ENCODE peak calls at places on chromosomes 2 and 18, in five cellular contexts. One of them, this sample, is unnamed.

GRCh38 chr2:128262315-128263253 is 56.1 kb downstream of the HS6ST1 start:
- DNase-seq in body of pancreas: no peak
- DNase-seq in fibroblast of pulmonary artery: no peak
- DNase-seq in hepatocyte: no peak
- DNase-seq in ovary: no peak
- DNase-seq in this sample: no peak

GRCh38 chr2:120530781-120531180 is 184.8 kb downstream of the INHBB start:
- DNase-seq in body of pancreas: no peak
- DNase-seq in fibroblast of pulmonary artery: no peak
- DNase-seq in hepatocyte: no peak
- DNase-seq in ovary: no peak
- DNase-seq in this sample: no peak

GRCh38 chr2:158936978-158937377 is 31.5 kb upstream of the TANC1 start:
- DNase-seq in body of pancreas: no peak
- DNase-seq in fibroblast of pulmonary artery: peak
- DNase-seq in hepatocyte: peak
- DNase-seq in ovary: no peak
- DNase-seq in this sample: peak

GRCh38 chr18:49321800-49322461 is 138.5 kb downstream of the DYM start:
- DNase-seq in body of pancreas: no peak
- DNase-seq in fibroblast of pulmonary artery: peak
- DNase-seq in hepatocyte: no peak
- DNase-seq in ovary: no peak
- DNase-seq in this sample: peak

GRCh38 chr2:25314514-25315315 is 27.0 kb downstream of the DNMT3A start:
- DNase-seq in body of pancreas: peak
- DNase-seq in fibroblast of pulmonary artery: peak
- DNase-seq in hepatocyte: peak
- DNase-seq in ovary: peak
- DNase-seq in this sample: no peak

GRCh38 chr2:48600204-48600813 is 17.3 kb upstream of the GTF2A1L start:
- DNase-seq in body of pancreas: no peak
- DNase-seq in fibroblast of pulmonary artery: peak
- DNase-seq in hepatocyte: peak
- DNase-seq in ovary: no peak
- DNase-seq in this sample: peak

GRCh38 chr2:216115224-216115582 is 6.1 kb downstream of the XRCC5 start:
- DNase-seq in body of pancreas: no peak
- DNase-seq in fibroblast of pulmonary artery: peak
- DNase-seq in hepatocyte: no peak
- DNase-seq in ovary: no peak
- DNase-seq in this sample: no peak

GRCh38 chr18:55265130-55265675 is 305.9 kb upstream of the CCDC68 start:
- DNase-seq in body of pancreas: no peak
- DNase-seq in fibroblast of pulmonary artery: peak
- DNase-seq in hepatocyte: no peak
- DNase-seq in ovary: no peak
- DNase-seq in this sample: no peak

GRCh38 chr2:160994141-160995002 is 165.9 kb upstream of the TANK start:
- DNase-seq in body of pancreas: peak
- DNase-seq in fibroblast of pulmonary artery: peak
- DNase-seq in hepatocyte: peak
- DNase-seq in ovary: peak
- DNase-seq in this sample: peak

GRCh38 chr2:216486708-216487107 is 11.9 kb upstream of the RPL37A start:
- DNase-seq in body of pancreas: no peak
- DNase-seq in fibroblast of pulmonary artery: peak
- DNase-seq in hepatocyte: no peak
- DNase-seq in ovary: no peak
- DNase-seq in this sample: no peak

GRCh38 chr18:77131652-77132368 is 773 bp downstream of the MBP start:
- DNase-seq in body of pancreas: peak
- DNase-seq in fibroblast of pulmonary artery: peak
- DNase-seq in hepatocyte: peak
- DNase-seq in ovary: peak
- DNase-seq in this sample: no peak

GRCh38 chr2:112674229-112674628 is 28.5 kb downstream of the SLC20A1 start:
- DNase-seq in body of pancreas: peak
- DNase-seq in fibroblast of pulmonary artery: peak
- DNase-seq in hepatocyte: no peak
- DNase-seq in ovary: no peak
- DNase-seq in this sample: peak

GRCh38 chr2:21263622-21264021 is 139.9 kb downstream of the TDRD15 start:
- DNase-seq in body of pancreas: no peak
- DNase-seq in fibroblast of pulmonary artery: no peak
- DNase-seq in hepatocyte: no peak
- DNase-seq in ovary: no peak
- DNase-seq in this sample: no peak

GRCh38 chr2:229856416-229856815 is 65.4 kb downstream of the TRIP12 start:
- DNase-seq in body of pancreas: no peak
- DNase-seq in fibroblast of pulmonary artery: no peak
- DNase-seq in hepatocyte: no peak
- DNase-seq in ovary: no peak
- DNase-seq in this sample: no peak

GRCh38 chr2:98374286-98374685 is 28.0 kb downstream of the CNGA3 start:
- DNase-seq in body of pancreas: no peak
- DNase-seq in fibroblast of pulmonary artery: no peak
- DNase-seq in hepatocyte: no peak
- DNase-seq in ovary: no peak
- DNase-seq in this sample: no peak

DNA sequence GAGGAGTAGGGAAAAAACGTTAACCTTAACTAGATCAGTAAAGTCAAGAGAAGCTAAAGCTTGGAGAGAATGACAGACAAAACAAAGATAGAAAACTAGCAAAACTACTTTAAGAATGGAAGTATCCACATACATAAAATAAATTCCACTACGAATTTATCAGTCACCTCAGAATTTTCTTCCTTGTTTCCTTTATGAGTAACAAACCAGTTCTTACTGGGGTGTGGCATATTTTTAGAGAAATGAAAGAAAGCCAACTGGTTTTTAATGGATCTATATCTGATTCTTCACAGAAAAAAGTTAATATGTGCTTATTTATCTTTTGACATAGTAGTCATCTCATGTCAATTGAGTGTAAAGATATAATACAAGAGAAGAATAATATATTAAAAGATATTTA is 2033.7 kb upstream of the CELF4 start:
- DNase-seq in body of pancreas: no peak
- DNase-seq in fibroblast of pulmonary artery: no peak
- DNase-seq in hepatocyte: no peak
- DNase-seq in ovary: no peak
- DNase-seq in this sample: no peak
- TF ChIP-seq CTCF in body of pancreas: no peak
- TF ChIP-seq CTCF in fibroblast of pulmonary artery: no peak
- TF ChIP-seq CTCF in hepatocyte: no peak
- TF ChIP-seq CTCF in ovary: no peak
- TF ChIP-seq CTCF in this sample: no peak

GRCh38 chr2:172447811-172448493 is 20.6 kb downstream of the ITGA6 start:
- DNase-seq in body of pancreas: no peak
- DNase-seq in fibroblast of pulmonary artery: no peak
- DNase-seq in hepatocyte: no peak
- DNase-seq in ovary: no peak
- DNase-seq in this sample: no peak
- H3K4me3 ChIP-seq in body of pancreas: no peak
- H3K4me3 ChIP-seq in fibroblast of pulmonary artery: no peak
- H3K4me3 ChIP-seq in hepatocyte: no peak
- H3K4me3 ChIP-seq in ovary: no peak
- H3K4me3 ChIP-seq in this sample: no peak

GRCh38 chr18:669077-669476 is 11.6 kb downstream of the TYMS start:
- DNase-seq in body of pancreas: no peak
- DNase-seq in fibroblast of pulmonary artery: no peak
- DNase-seq in hepatocyte: no peak
- DNase-seq in ovary: no peak
- DNase-seq in this sample: no peak

GRCh38 chr18:666628-667027 is 9.2 kb downstream of the TYMS start:
- DNase-seq in body of pancreas: no peak
- DNase-seq in fibroblast of pulmonary artery: no peak
- DNase-seq in hepatocyte: no peak
- DNase-seq in ovary: no peak
- DNase-seq in this sample: no peak

GRCh38 chr18:662197-662596 is 4.7 kb downstream of the TYMS start:
- DNase-seq in body of pancreas: no peak
- DNase-seq in fibroblast of pulmonary artery: no peak
- DNase-seq in hepatocyte: no peak
- DNase-seq in ovary: no peak
- DNase-seq in this sample: no peak

GRCh38 chr18:668263-668662 is 10.8 kb downstream of the TYMS start:
- DNase-seq in body of pancreas: no peak
- DNase-seq in fibroblast of pulmonary artery: no peak
- DNase-seq in hepatocyte: no peak
- DNase-seq in ovary: no peak
- DNase-seq in this sample: no peak

GRCh38 chr18:666177-666576 is 8.7 kb downstream of the TYMS start:
- DNase-seq in body of pancreas: no peak
- DNase-seq in fibroblast of pulmonary artery: no peak
- DNase-seq in hepatocyte: no peak
- DNase-seq in ovary: no peak
- DNase-seq in this sample: no peak
- TF ChIP-seq CTCF in body of pancreas: no peak
- TF ChIP-seq CTCF in fibroblast of pulmonary artery: peak
- TF ChIP-seq CTCF in hepatocyte: peak
- TF ChIP-seq CTCF in ovary: no peak
- TF ChIP-seq CTCF in this sample: peak

GRCh38 chr2:197148401-197148800 is 162.2 kb downstream of the ANKRD44 start:
- DNase-seq in body of pancreas: no peak
- DNase-seq in fibroblast of pulmonary artery: no peak
- DNase-seq in hepatocyte: no peak
- DNase-seq in ovary: no peak
- DNase-seq in this sample: no peak
- H3K4me3 ChIP-seq in body of pancreas: no peak
- H3K4me3 ChIP-seq in fibroblast of pulmonary artery: no peak
- H3K4me3 ChIP-seq in hepatocyte: no peak
- H3K4me3 ChIP-seq in ovary: no peak
- H3K4me3 ChIP-seq in this sample: no peak

DNA sequence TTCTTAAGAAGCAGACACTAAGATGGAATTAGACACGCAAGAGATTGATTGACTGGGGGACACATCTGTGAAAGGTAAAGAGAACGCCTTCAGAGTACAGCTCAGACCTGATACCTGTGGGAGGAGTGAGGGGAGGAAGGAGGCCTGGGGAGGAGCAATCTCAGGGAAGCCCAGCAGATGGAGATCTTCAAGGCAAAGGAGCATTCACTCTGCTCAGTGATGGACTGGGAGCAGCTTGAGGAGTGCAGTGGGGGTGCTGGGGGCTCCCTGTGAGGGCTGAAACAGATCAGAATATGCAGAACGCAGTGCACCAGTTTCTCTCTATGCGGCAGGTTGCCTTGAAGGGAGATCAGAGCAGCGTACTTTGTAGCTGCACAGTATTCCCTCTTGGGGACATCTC is 103.7 kb upstream of the ATP8B1 start:
- DNase-seq in body of pancreas: no peak
- DNase-seq in fibroblast of pulmonary artery: no peak
- DNase-seq in hepatocyte: no peak
- DNase-seq in ovary: no peak
- DNase-seq in this sample: no peak
- TF ChIP-seq CTCF in body of pancreas: no peak
- TF ChIP-seq CTCF in fibroblast of pulmonary artery: peak
- TF ChIP-seq CTCF in hepatocyte: no peak
- TF ChIP-seq CTCF in ovary: no peak
- TF ChIP-seq CTCF in this sample: peak

GRCh38 chr2:86703704-86704370 is 16.3 kb upstream of the RMND5A start:
- DNase-seq in body of pancreas: peak
- DNase-seq in fibroblast of pulmonary artery: peak
- DNase-seq in hepatocyte: peak
- DNase-seq in ovary: peak
- DNase-seq in this sample: peak

GRCh38 chr2:86706935-86707334 is 13.2 kb upstream of the RMND5A start:
- DNase-seq in body of pancreas: no peak
- DNase-seq in fibroblast of pulmonary artery: no peak
- DNase-seq in hepatocyte: no peak
- DNase-seq in ovary: no peak
- DNase-seq in this sample: no peak

GRCh38 chr2:86706220-86706619 is 13.9 kb upstream of the RMND5A start:
- DNase-seq in body of pancreas: no peak
- DNase-seq in fibroblast of pulmonary artery: no peak
- DNase-seq in hepatocyte: no peak
- DNase-seq in ovary: no peak
- DNase-seq in this sample: no peak

GRCh38 chr2:86700705-86701104 is 19.4 kb upstream of the RMND5A start:
- DNase-seq in body of pancreas: no peak
- DNase-seq in fibroblast of pulmonary artery: no peak
- DNase-seq in hepatocyte: no peak
- DNase-seq in ovary: no peak
- DNase-seq in this sample: peak

DNA sequence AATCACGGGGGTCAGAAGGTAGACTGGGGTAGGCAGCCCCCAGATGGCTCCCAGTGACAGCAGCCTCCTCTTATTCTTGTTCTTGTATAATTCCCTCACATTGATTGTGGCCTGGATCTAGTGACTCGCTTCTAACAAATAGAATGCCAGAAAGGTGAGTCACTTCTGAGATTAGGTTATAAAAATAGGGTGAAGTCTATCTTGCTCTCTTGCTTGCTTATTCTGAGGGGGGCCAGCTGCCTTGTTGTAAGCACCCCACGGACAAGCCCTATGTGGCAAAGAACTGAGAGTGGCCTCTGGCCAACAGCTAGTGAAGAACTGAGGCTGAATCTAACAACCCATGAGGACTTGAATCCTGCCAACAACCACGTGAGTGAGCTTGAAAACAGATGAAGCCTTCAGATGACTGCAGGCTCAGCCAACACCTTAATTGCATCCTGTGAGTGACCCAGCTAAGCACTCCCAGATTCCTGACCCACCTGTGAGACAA is 15.6 kb upstream of the RMND5A start:
- DNase-seq in body of pancreas: peak
- DNase-seq in fibroblast of pulmonary artery: peak
- DNase-seq in hepatocyte: peak
- DNase-seq in ovary: peak
- DNase-seq in this sample: peak
- H3K4me3 ChIP-seq in body of pancreas: no peak
- H3K4me3 ChIP-seq in fibroblast of pulmonary artery: no peak
- H3K4me3 ChIP-seq in hepatocyte: no peak
- H3K4me3 ChIP-seq in ovary: no peak
- H3K4me3 ChIP-seq in this sample: no peak

GRCh38 chr2:130338793-130339345 is 3.8 kb upstream of the IMP4 start:
- DNase-seq in body of pancreas: no peak
- DNase-seq in fibroblast of pulmonary artery: no peak
- DNase-seq in hepatocyte: no peak
- DNase-seq in ovary: no peak
- DNase-seq in this sample: no peak

GRCh38 chr2:130335226-130335625 is 7.5 kb upstream of the IMP4 start:
- DNase-seq in body of pancreas: no peak
- DNase-seq in fibroblast of pulmonary artery: no peak
- DNase-seq in hepatocyte: no peak
- DNase-seq in ovary: no peak
- DNase-seq in this sample: no peak

GRCh38 chr2:130337735-130338325 is 4.9 kb upstream of the IMP4 start:
- DNase-seq in body of pancreas: no peak
- DNase-seq in fibroblast of pulmonary artery: peak
- DNase-seq in hepatocyte: peak
- DNase-seq in ovary: no peak
- DNase-seq in this sample: peak

GRCh38 chr2:130336150-130336876 is 6.4 kb upstream of the IMP4 start:
- DNase-seq in body of pancreas: no peak
- DNase-seq in fibroblast of pulmonary artery: no peak
- DNase-seq in hepatocyte: peak
- DNase-seq in ovary: no peak
- DNase-seq in this sample: no peak

GRCh38 chr2:130336877-130337734 is 5.6 kb upstream of the IMP4 start:
- DNase-seq in body of pancreas: peak
- DNase-seq in fibroblast of pulmonary artery: peak
- DNase-seq in hepatocyte: peak
- DNase-seq in ovary: peak
- DNase-seq in this sample: peak
- TF ChIP-seq CTCF in body of pancreas: peak
- TF ChIP-seq CTCF in fibroblast of pulmonary artery: no peak
- TF ChIP-seq CTCF in hepatocyte: no peak
- TF ChIP-seq CTCF in ovary: no peak
- TF ChIP-seq CTCF in this sample: no peak